ENCODE peak calls at places on chromosomes 3 and 15, in seven cellular contexts. V is dermis microvascular lymphatic vessel endothelial cell; J is pons; M is T-helper 17 cell; X is activated CD8-positive, alpha-beta T cell treated with anti-CD3 and anti-CD28 coated beads for 36 hours; I is epithelial cell of proximal tubule; P is stimulated activated CD4-positive, alpha-beta T cell treated with anti-CD3 and anti-CD28 coated beads, Interleukin-1b, Interleukin-23, amount 100 ng/mL, for 4 hours. U is an unnamed sample.
A peak's percentile ranks its signal among the peaks of the same experiment; 100 is the strongest.

GRCh38 chr3:99324854-99325253 is 313.5 kb upstream of the COL8A1 start:
- DNase-seq in J (peak; percentile 5), I (no peak), V (no peak), X (no peak), M (no peak), P (no peak), U (no peak)

GRCh38 chr3:47421741-47422649 is 41.2 kb downstream of the PTPN23 start:
- DNase-seq in M (no peak), I (no peak), V (peak; percentile 16), P (no peak), J (no peak), X (peak; percentile 43), U (no peak)

GRCh38 chr3:150054635-150055034 is 83.9 kb upstream of the PFN2 start:
- DNase-seq in P (no peak), M (no peak), V (no peak), J (no peak), I (no peak), X (no peak), U (no peak)

GRCh38 chr3:54353547-54354339 is 231.4 kb downstream of the CACNA2D3 start:
- DNase-seq in X (no peak), M (no peak), J (no peak), P (no peak), V (no peak), I (no peak), U (no peak)

GRCh38 chr3:71111784-71112440 is 471.6 kb downstream of the FOXP1 start:
- DNase-seq in V (peak; percentile 92), I (no peak), X (peak; percentile 68), J (no peak), M (no peak), P (no peak), U (no peak)

GRCh38 chr15:87762110-87762509 is 494.4 kb downstream of the NTRK3 start:
- DNase-seq in X (no peak), V (no peak), I (no peak), M (no peak), P (no peak), J (no peak), U (no peak)

GRCh38 chr15:35624881-35625280 is 78.9 kb upstream of the DPH6 start:
- DNase-seq in I (peak; percentile 62), P (no peak), V (no peak), M (no peak), X (no peak), J (no peak), U (no peak)

GRCh38 chr15:72289597-72290325 is 17.4 kb upstream of the PARP6 start:
- DNase-seq in M (no peak), X (no peak), I (no peak), P (no peak), V (no peak), J (no peak), U (no peak)

GRCh38 chr3:137978328-137978727 is 31.6 kb upstream of the CLDN18 start:
- DNase-seq in M (no peak), I (no peak), P (no peak), X (no peak), V (no peak), J (no peak), U (no peak)

GRCh38 chr3:63192248-63192647 is 85.9 kb upstream of the SYNPR start:
- DNase-seq in J (no peak), X (no peak), P (no peak), V (no peak), M (no peak), I (no peak), U (no peak)

GRCh38 chr3:149613988-149614387 is 43.8 kb downstream of the WWTR1 start:
- DNase-seq in X (no peak), V (peak; percentile 62), J (no peak), M (no peak), P (no peak), I (no peak), U (no peak)

GRCh38 chr3:131350506-131350905 is 31.1 kb upstream of the NUDT16 start:
- DNase-seq in X (no peak), V (no peak), J (no peak), I (no peak), M (no peak), P (no peak), U (no peak)

GRCh38 chr3:49727924-49728361 is 4.2 kb upstream of the GMPPB start:
- DNase-seq in V (no peak), P (no peak), X (no peak), I (no peak), M (no peak), J (no peak), U (no peak)

GRCh38 chr3:152183473-152183872 is 85.3 kb upstream of the MBNL1 start:
- DNase-seq in M (peak; percentile 16), P (peak; percentile 28), I (no peak), J (peak; percentile 69), V (peak; percentile 43), X (peak; percentile 82), U (peak; percentile 22)

GRCh38 chr3:88150371-88150770 is 612 bp downstream of the C3orf38 start:
- DNase-seq in M (no peak), P (no peak), J (peak; percentile 58), V (no peak), I (no peak), X (peak; percentile 50), U (peak; percentile 2)

GRCh38 chr15:80107204-80107603 is 45.6 kb upstream of the FAH start:
- DNase-seq in V (no peak), X (no peak), I (no peak), P (no peak), M (no peak), J (no peak), U (no peak)

GRCh38 chr3:48268936-48269551 is 28.1 kb downstream of the ZNF589 start:
- DNase-seq in X (peak; percentile 80), J (no peak), P (peak; percentile 29), V (no peak), I (no peak), M (no peak), U (peak; percentile 28)

GRCh38 chr3:56799251-56799882 is 2.4 kb downstream of the ARHGEF3 start:
- DNase-seq in I (no peak), P (no peak), M (no peak), X (peak; percentile 40), V (peak; percentile 73), J (peak; percentile 96), U (no peak)

GRCh38 chr3:109994853-109995252 is 657.5 kb upstream of the DPPA4 start:
- DNase-seq in I (no peak), P (no peak), X (no peak), M (no peak), V (no peak), J (no peak), U (no peak)

GRCh38 chr15:49741721-49742120 is 120.9 kb downstream of the DTWD1 start:
- DNase-seq in P (no peak), I (no peak), J (no peak), V (no peak), M (no peak), X (no peak), U (no peak)

GRCh38 chr15:30979457-30979856 is 12.0 kb downstream of the MTMR10 start:
- DNase-seq in I (no peak), P (no peak), X (no peak), M (no peak), J (peak; percentile 40), V (no peak), U (no peak)

GRCh38 chr15:101121511-101122090 is 130.2 kb downstream of the CHSY1 start:
- DNase-seq in M (no peak), J (no peak), X (peak; percentile 40), V (no peak), I (no peak), P (peak; percentile 32), U (no peak)

GRCh38 chr3:25259871-25260270 is 168.2 kb upstream of the RARB start:
- DNase-seq in P (no peak), X (no peak), I (no peak), V (no peak), J (peak; percentile 12), M (no peak), U (no peak)

U was measured in activated T-helper 9 cell treated with anti-CD3 and anti-CD28 coated beads, Interleukin-2, amount 50 U/mL, for 16 hours.